ENCODE peak calls at places on chromosome 21, in six cellular contexts. Q is pancreas; G is NCI-H187; A is upper lobe of right lung; L is fibroblast of pulmonary artery; K is activated CD4-positive, CD25-positive, alpha-beta regulatory T cell treated with anti-CD3 and anti-CD28 coated beads, Interleukin-2, amount 50 U/mL, for 72 hours. D is an unnamed sample.

GRCh38 chr21:21688877-21689276 is 690.7 kb downstream of the NCAM2 start:
- DNase-seq in Q (no peak), G (no peak), A (peak), L (peak), K (no peak), D (no peak)

GRCh38 chr21:26140185-26140584 is 30.4 kb downstream of the APP start:
- DNase-seq in Q (no peak), G (no peak), A (no peak), L (peak), K (no peak), D (no peak)

GRCh38 chr21:34340062-34340461 is 23.7 kb upstream of the KCNE2 start:
- DNase-seq in Q (no peak), G (no peak), A (no peak), L (no peak), K (no peak), D (no peak)

GRCh38 chr21:35303085-35303484 is 254.0 kb upstream of the RUNX1 start:
- DNase-seq in Q (no peak), G (no peak), A (no peak), L (peak), K (no peak), D (no peak)

GRCh38 chr21:45640888-45641479 is 2.5 kb upstream of the PCBP3 start:
- DNase-seq in Q (no peak), G (no peak), A (no peak), L (peak), K (no peak), D (no peak)

GRCh38 chr21:33261635-33262034 is 4.5 kb upstream of the IL10RB start:
- DNase-seq in Q (peak), G (no peak), A (peak), L (peak), K (no peak), D (no peak)

GRCh38 chr21:37208741-37209225 is 58.4 kb downstream of the VPS26C start:
- DNase-seq in Q (no peak), G (no peak), A (no peak), L (no peak), K (no peak), D (no peak)

GRCh38 chr21:35559128-35559831 is 501.0 kb downstream of the SETD4 start:
- DNase-seq in Q (no peak), G (no peak), A (no peak), L (peak), K (no peak), D (no peak)

GRCh38 chr21:29114765-29115164 is 15.7 kb upstream of the MAP3K7CL start:
- DNase-seq in Q (no peak), G (no peak), A (no peak), L (peak), K (no peak), D (no peak)

GRCh38 chr21:45838636-45839035 is 142.9 kb upstream of the COL6A1 start:
- DNase-seq in Q (no peak), G (no peak), A (no peak), L (no peak), K (no peak), D (no peak)

D was measured in cerebellum.